ENCODE peak calls at places on chromosomes 3 and 15, in six cellular contexts. B, C, P, L, D and W are unnamed samples.

GRCh38 chr3:189756651-189757078 is 125.5 kb downstream of the TP63 start:
- DNase-seq in C (no peak), L (no peak), P (no peak), B (no peak), D (no peak), W (no peak)

GRCh38 chr3:12612514-12613226 is 51.2 kb downstream of the RAF1 start:
- DNase-seq in B (no peak), P (no peak), L (no peak), C (no peak), D (no peak), W (no peak)

GRCh38 chr15:63497642-63498100 is 6.7 kb upstream of the USP3 start:
- DNase-seq in B (no peak), D (no peak), L (no peak), P (no peak), C (no peak), W (no peak)

GRCh38 chr3:161171113-161171512 is 50.0 kb upstream of the NMD3 start:
- DNase-seq in L (no peak), P (no peak), B (no peak), C (no peak), D (no peak), W (no peak)

GRCh38 chr15:87716422-87716821 is 540.1 kb downstream of the NTRK3 start:
- DNase-seq in D (no peak), L (no peak), C (no peak), P (no peak), B (peak; percentile 22), W (no peak)

GRCh38 chr3:182740710-182741109 is 52.6 kb upstream of the ATP11B start:
- DNase-seq in D (no peak), L (no peak), P (no peak), B (peak; percentile 73), C (peak; percentile 38), W (no peak)

GRCh38 chr3:167066977-167067843 is 312.9 kb downstream of the ZBBX start:
- DNase-seq in P (no peak), C (no peak), L (no peak), B (no peak), D (no peak), W (no peak)

GRCh38 chr3:148865039-148865438 is at the start of gene CPA3:
- DNase-seq in B (no peak), D (no peak), C (no peak), P (no peak), L (no peak), W (no peak)

GRCh38 chr15:83287541-83288027 is 3.1 kb upstream of the BNC1 start:
- DNase-seq in C (no peak), L (no peak), P (no peak), D (no peak), B (no peak), W (no peak)

GRCh38 chr15:44394062-44394461 is 33.4 kb upstream of the CTDSPL2 start:
- DNase-seq in P (no peak), B (no peak), D (no peak), C (no peak), L (peak; percentile 43), W (no peak)

GRCh38 chr15:67521770-67522568 is 1.0 kb downstream of the C15orf61 start:
- DNase-seq in B (peak; percentile 19), L (no peak), P (no peak), D (no peak), C (no peak), W (no peak)

GRCh38 chr15:81336568-81336967 is 12.6 kb upstream of the STARD5 start:
- DNase-seq in P (no peak), C (peak; percentile 3), B (peak; percentile 41), D (no peak), L (peak; percentile 12), W (no peak)

GRCh38 chr3:100086401-100086800 is 27.9 kb downstream of the FILIP1L start:
- DNase-seq in C (no peak), P (no peak), D (no peak), L (no peak), B (no peak), W (no peak)

GRCh38 chr3:79490165-79491028 is 277.4 kb downstream of the ROBO1 start:
- DNase-seq in L (no peak), B (no peak), D (no peak), P (no peak), C (no peak), W (no peak)

GRCh38 chr3:169966951-169967915 is 626 bp downstream of the SEC62 start:
- DNase-seq in L (peak; percentile 6), B (peak; percentile 73), P (no peak), C (no peak), D (no peak), W (peak; percentile 36)

GRCh38 chr3:138726966-138727365 is 107.8 kb downstream of the PIK3CB start:
- DNase-seq in L (no peak), C (no peak), D (no peak), B (no peak), P (no peak), W (no peak)

GRCh38 chr15:40090774-40091455 is 17.8 kb downstream of the BMF start:
- DNase-seq in C (no peak), D (no peak), L (no peak), P (no peak), B (no peak), W (no peak)

GRCh38 chr3:38521391-38521987 is 25.3 kb downstream of the EXOG start:
- DNase-seq in B (peak; percentile 86), D (peak; percentile 27), L (peak; percentile 56), C (peak; percentile 62), P (no peak), W (peak; percentile 84)

GRCh38 chr3:3664916-3665315 is 134.3 kb upstream of the LRRN1 start:
- DNase-seq in B (no peak), L (no peak), P (no peak), C (no peak), D (no peak), W (no peak)

GRCh38 chr15:40291088-40291574 is 8.3 kb upstream of the ANKRD63 start:
- DNase-seq in L (no peak), C (no peak), D (no peak), B (peak; percentile 77), P (no peak), W (no peak)

GRCh38 chr15:39432007-39432406 is 148.9 kb upstream of the THBS1 start:
- DNase-seq in C (no peak), L (no peak), B (no peak), P (no peak), D (no peak), W (no peak)

GRCh38 chr3:7739754-7740153 is 761.9 kb upstream of the LMCD1 start:
- DNase-seq in D (no peak), B (no peak), C (no peak), P (no peak), L (no peak), W (no peak)

GRCh38 chr15:80179025-80179759 is 26.4 kb downstream of the FAH start:
- DNase-seq in L (no peak), P (no peak), C (no peak), B (no peak), D (no peak), W (no peak)
- H3K4me3 ChIP-seq in L (no peak overlapping the region), P (no peak overlapping the region), C (no peak overlapping the region), B (no peak overlapping the region), D (no peak overlapping the region), W (no peak overlapping the region)

GRCh38 chr15:71708741-71709140 is 101.6 kb upstream of the NR2E3 start:
- DNase-seq in L (no peak), D (no peak), C (no peak), P (no peak), B (no peak), W (no peak)

GRCh38 chr15:71707230-71708051 is 102.9 kb upstream of the NR2E3 start:
- DNase-seq in L (no peak), P (no peak), C (no peak), D (no peak), B (no peak), W (no peak)

GRCh38 chr15:71708052-71708432 is 102.3 kb upstream of the NR2E3 start:
- DNase-seq in B (no peak), L (no peak), C (no peak), D (no peak), P (no peak), W (no peak)

GRCh38 chr15:71706461-71707229 is 103.7 kb upstream of the NR2E3 start:
- DNase-seq in P (no peak), C (no peak), B (no peak), L (no peak), D (no peak), W (no peak)

DNA sequence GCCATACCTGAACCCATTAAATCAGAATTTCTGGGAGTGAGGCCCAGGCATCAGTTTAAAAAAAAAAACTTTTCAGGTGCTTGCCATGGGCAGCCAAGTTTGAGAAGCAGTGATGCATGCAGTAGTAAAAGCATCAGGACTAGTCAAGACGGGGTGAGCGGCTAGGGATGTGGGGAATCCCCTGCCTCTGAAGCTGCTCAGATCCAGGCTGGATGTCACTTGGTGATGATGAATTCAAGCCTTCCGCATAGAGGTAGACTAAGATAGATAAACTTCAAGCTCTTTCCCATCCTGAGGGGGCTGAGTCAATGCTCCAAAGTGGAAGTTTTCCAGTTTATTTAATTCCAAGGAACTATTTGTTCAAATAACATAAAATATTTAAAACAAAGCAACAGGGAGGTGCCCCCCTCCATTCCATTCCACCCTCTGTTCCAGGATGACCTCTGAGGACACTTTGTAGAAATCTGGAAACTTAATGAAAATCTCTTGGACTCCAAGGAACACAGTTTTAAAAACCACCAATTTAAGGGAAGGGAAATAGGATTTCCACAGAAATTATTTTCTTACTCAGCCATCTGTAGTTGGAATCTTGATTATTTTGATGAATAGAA is 100.4 kb upstream of the NR2E3 start:
- DNase-seq in D (no peak), C (no peak), L (no peak), P (no peak), B (no peak), W (no peak)
- TF ChIP-seq ZNF274 in D (no peak), C (no peak), L (no peak), P (no peak), B (no peak), W (no peak)

DNA sequence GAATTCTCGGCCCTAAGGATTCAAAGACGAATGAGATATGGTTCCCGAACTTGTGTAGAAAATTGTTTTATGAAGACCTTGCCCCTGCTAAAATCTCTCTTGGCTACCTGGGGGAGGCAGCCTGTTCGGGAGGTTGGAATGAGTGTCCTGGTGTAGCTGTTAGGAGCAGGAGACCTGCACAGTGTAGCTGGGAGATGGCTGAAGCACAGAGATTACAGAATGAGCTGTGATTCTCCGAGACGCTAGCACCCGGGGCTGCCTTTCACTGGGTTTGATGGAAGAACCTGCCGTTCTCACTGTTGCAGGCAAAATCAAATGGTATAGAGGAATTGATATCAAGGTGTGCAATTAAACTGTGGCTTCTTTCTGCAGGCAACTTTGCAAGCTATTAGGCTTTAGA is 68.0 kb downstream of the TRAK1 start:
- DNase-seq in D (no peak), L (no peak), P (no peak), B (no peak), C (no peak), W (no peak)
- H3K4me3 ChIP-seq in D (no peak overlapping the region), L (no peak overlapping the region), P (peak overlapping the region; percentile 62), B (no peak overlapping the region), C (peak overlapping the region; percentile 42), W (no peak overlapping the region)

DNA sequence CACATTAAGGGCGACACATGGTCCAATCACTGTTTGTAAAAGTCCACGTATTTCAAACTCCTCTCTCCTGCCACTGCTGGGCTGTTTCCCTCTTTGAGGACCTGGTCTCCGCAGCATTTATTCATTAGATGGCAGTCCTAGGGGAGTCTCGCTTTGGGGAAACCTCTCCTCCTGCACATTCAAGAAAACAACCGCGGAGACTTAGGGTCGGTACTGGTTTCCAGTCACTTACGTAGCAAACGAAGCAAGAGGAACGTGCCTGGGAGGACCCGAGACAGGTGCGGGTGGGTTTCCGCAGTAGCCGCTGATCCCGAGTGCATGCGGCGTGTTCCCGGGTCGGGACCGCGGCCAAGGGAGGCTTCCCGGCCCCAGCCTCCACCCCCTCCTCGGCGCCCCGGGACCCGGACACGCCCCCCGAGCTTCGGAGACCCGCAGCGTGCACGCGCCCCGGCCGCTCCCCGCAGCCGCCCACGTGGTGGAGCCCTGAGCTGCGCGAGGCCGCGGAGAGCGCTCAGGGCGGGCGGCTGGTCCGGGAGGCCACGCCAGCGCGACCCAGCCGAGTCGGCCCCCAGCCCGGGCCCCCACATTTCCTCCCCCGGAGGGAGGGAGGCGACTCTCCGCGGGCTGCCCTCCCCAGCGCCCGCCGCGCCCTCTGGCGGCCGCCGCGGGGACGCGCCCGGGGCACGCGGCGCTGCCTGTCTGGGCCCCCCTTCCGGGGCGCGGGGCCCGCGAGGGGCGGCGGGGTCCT is 1.1 kb upstream of the IGF1R start:
- DNase-seq in L (peak; percentile 51), D (no peak), P (peak; percentile 36), C (peak; percentile 22), B (peak; percentile 67), W (peak; percentile 80)
- TF ChIP-seq ZNF274 in L (peak; percentile 94), D (no peak), P (no peak), C (no peak), B (no peak), W (no peak)